ENCODE peak calls at places on chromosomes 6 and 20, in five cellular contexts. Q, L, J, E and W are unnamed samples.

GRCh38 chr6:71034578-71034977 is 77.7 kb upstream of the B3GAT2 start:
- DNase-seq in L (no peak), E (no peak), Q (no peak), J (no peak), W (no peak)

GRCh38 chr6:129141499-129141898 is 258.6 kb downstream of the LAMA2 start:
- DNase-seq in J (no peak), E (no peak), Q (no peak), L (no peak), W (no peak)

GRCh38 chr20:24767623-24768100 is 181.4 kb upstream of the CST7 start:
- DNase-seq in L (no peak), J (no peak), E (no peak), Q (peak), W (no peak)

GRCh38 chr6:33105916-33106871 is 30.4 kb downstream of the HLA-DPB1 start:
- DNase-seq in J (no peak), Q (peak), L (peak), E (no peak), W (no peak)

GRCh38 chr6:30985490-30985889 is 2.0 kb downstream of the MUC21 start:
- DNase-seq in E (no peak), L (no peak), J (no peak), Q (no peak), W (no peak)

GRCh38 chr6:73672290-73672689 is 18.5 kb upstream of the SLC17A5 start:
- DNase-seq in E (no peak), L (no peak), Q (no peak), J (no peak), W (no peak)

GRCh38 chr6:27617046-27617687 is 144.3 kb upstream of the ZNF184 start:
- DNase-seq in Q (no peak), E (no peak), L (peak), J (no peak), W (peak)

GRCh38 chr6:118677193-118677592 is 25.8 kb upstream of the CEP85L start:
- DNase-seq in L (peak), E (no peak), J (no peak), Q (no peak), W (no peak)

GRCh38 chr6:7166410-7167293 is 58.9 kb downstream of the RREB1 start:
- DNase-seq in J (no peak), Q (no peak), L (no peak), E (no peak), W (no peak)

GRCh38 chr6:118542184-118542952 is 5.7 kb upstream of the PLN start:
- DNase-seq in Q (no peak), E (no peak), L (no peak), J (no peak), W (no peak)

GRCh38 chr20:34713194-34713943 is 9.2 kb downstream of the TP53INP2 start:
- DNase-seq in L (no peak), Q (no peak), J (no peak), E (no peak), W (no peak)

GRCh38 chr6:149492798-149493165 is 8.0 kb upstream of the ZC3H12D start:
- DNase-seq in L (no peak), E (no peak), Q (no peak), J (no peak), W (no peak)

GRCh38 chr20:34316191-34316814 is 13.1 kb upstream of the AHCY start:
- DNase-seq in Q (no peak), J (no peak), E (no peak), L (no peak), W (no peak)

GRCh38 chr6:474454-475185 is 83.1 kb downstream of the IRF4 start:
- DNase-seq in E (peak), J (no peak), Q (no peak), L (peak), W (peak)

GRCh38 chr6:89278956-89279355 is 36.1 kb downstream of the GABRR2 start:
- DNase-seq in Q (no peak), E (no peak), J (no peak), L (no peak), W (no peak)

GRCh38 chr6:56528412-56528841 is 114.3 kb downstream of the DST start:
- DNase-seq in L (no peak), E (no peak), Q (no peak), J (no peak), W (no peak)

GRCh38 chr20:8633366-8633765 is 435.5 kb upstream of the PLCB4 start:
- DNase-seq in J (no peak), L (no peak), Q (no peak), E (no peak), W (no peak)